ENCODE peak calls at places on chromosomes 11 and 22, in six cellular contexts. Q, O, B, N, K and Y are unnamed samples.

GRCh38 chr22:43821606-43822425 is 9.7 kb upstream of the EFCAB6 start:
- DNase-seq in K (no peak), N (no peak), Q (no peak), O (no peak), B (no peak), Y (no peak)

GRCh38 chr11:57476883-57477506 is 16.7 kb downstream of the RTN4RL2 start:
- DNase-seq in B (no peak), Q (peak), K (no peak), O (no peak), N (peak), Y (no peak)

GRCh38 chr22:35630387-35630793 is 13.3 kb upstream of the MB start:
- DNase-seq in Q (peak), O (no peak), B (no peak), K (peak), N (peak), Y (peak)

GRCh38 chr22:47169801-47170140 is 407.3 kb downstream of the TBC1D22A start:
- DNase-seq in K (no peak), B (peak), O (no peak), Q (no peak), N (no peak), Y (no peak)

GRCh38 chr11:34529643-34530042 is 16.0 kb upstream of the ELF5 start:
- DNase-seq in K (no peak), B (no peak), Q (no peak), N (no peak), O (no peak), Y (no peak)

GRCh38 chr11:120587299-120587698 is 75.8 kb downstream of the GRIK4 start:
- DNase-seq in O (no peak), Q (no peak), N (no peak), B (no peak), K (no peak), Y (no peak)

GRCh38 chr22:22618448-22618847 is 26.0 kb upstream of the GGTLC2 start:
- DNase-seq in Q (no peak), N (no peak), K (no peak), B (no peak), O (no peak), Y (no peak)

GRCh38 chr22:38271927-38272372 is 860 bp downstream of the TMEM184B start:
- DNase-seq in K (no peak), Q (no peak), N (no peak), O (no peak), B (no peak), Y (no peak)

GRCh38 chr11:65946655-65947054 is 1.4 kb downstream of the TSGA10IP start:
- DNase-seq in N (no peak), K (no peak), B (no peak), O (no peak), Q (no peak), Y (no peak)

GRCh38 chr11:1938343-1939005 is 8.7 kb upstream of the MRPL23 start:
- DNase-seq in B (no peak), K (no peak), O (no peak), Q (no peak), N (no peak), Y (no peak)

GRCh38 chr22:38290347-38290746 is 17.5 kb upstream of the TMEM184B start:
- DNase-seq in K (no peak), N (peak), O (no peak), Q (no peak), B (no peak), Y (no peak)

GRCh38 chr11:94297967-94298576 is 6.3 kb upstream of the IZUMO1R start:
- DNase-seq in O (no peak), N (no peak), B (no peak), Q (no peak), K (no peak), Y (no peak)

GRCh38 chr11:71843858-71844257 is 10.9 kb downstream of the DEFB108B start:
- DNase-seq in K (no peak), N (no peak), Q (no peak), O (no peak), B (no peak), Y (no peak)

GRCh38 chr11:1368216-1368615 is 21.5 kb upstream of the BRSK2 start:
- DNase-seq in O (no peak), K (no peak), B (no peak), Q (no peak), N (no peak), Y (no peak)

GRCh38 chr22:32341122-32341740 is 16.4 kb upstream of the RFPL3 start:
- DNase-seq in Q (no peak), K (no peak), N (no peak), O (no peak), B (no peak), Y (no peak)

GRCh38 chr22:42673898-42674390 is 24.8 kb upstream of the CYB5R3 start:
- DNase-seq in K (no peak), N (no peak), B (no peak), Q (peak), O (no peak), Y (no peak)

GRCh38 chr11:66976048-66976467 is 954 bp downstream of the C11orf86 start:
- DNase-seq in N (peak), Q (no peak), O (no peak), K (no peak), B (no peak), Y (no peak)

GRCh38 chr11:44453871-44454270 is 111.6 kb upstream of the CD82 start:
- DNase-seq in Q (no peak), N (no peak), O (no peak), B (no peak), K (no peak), Y (no peak)

GRCh38 chr11:44454686-44455085 is 110.8 kb upstream of the CD82 start:
- DNase-seq in K (no peak), B (no peak), O (no peak), Q (no peak), N (no peak), Y (no peak)

GRCh38 chr11:44453213-44453612 is 112.2 kb upstream of the CD82 start:
- DNase-seq in B (no peak), O (no peak), N (no peak), K (no peak), Q (no peak), Y (no peak)

GRCh38 chr11:44446996-44447771 is 118.3 kb upstream of the CD82 start:
- DNase-seq in N (no peak), Q (no peak), B (no peak), K (no peak), O (no peak), Y (no peak)

GRCh38 chr11:44451706-44452105 is 113.8 kb upstream of the CD82 start:
- DNase-seq in O (no peak), N (no peak), B (no peak), Q (no peak), K (no peak), Y (no peak)
- TF ChIP-seq CTCF in O (no peak), N (no peak), B (no peak), Q (no peak), K (no peak), Y (no peak)

GRCh38 chr11:110463153-110463552 is 33.4 kb downstream of the FDX1 start:
- DNase-seq in B (peak), N (peak), Q (peak), K (no peak), O (peak), Y (no peak)
- TF ChIP-seq CTCF in B (peak), N (peak), Q (peak), K (peak), O (peak), Y (peak)

GRCh38 chr11:102268985-102269470 is 48.3 kb upstream of the BIRC3 start:
- DNase-seq in K (no peak), O (no peak), B (no peak), N (no peak), Q (no peak), Y (no peak)
- TF ChIP-seq CTCF in K (no peak), O (no peak), B (no peak), N (no peak), Q (no peak), Y (no peak)

GRCh38 chr11:48094643-48095339 is 114.4 kb downstream of the PTPRJ start:
- DNase-seq in K (no peak), B (no peak), N (no peak), Q (no peak), O (no peak), Y (no peak)

GRCh38 chr11:48098024-48098423 is 117.7 kb downstream of the PTPRJ start:
- DNase-seq in N (no peak), Q (no peak), B (no peak), K (no peak), O (no peak), Y (no peak)

GRCh38 chr11:48095779-48096470 is 115.6 kb downstream of the PTPRJ start:
- DNase-seq in B (no peak), Q (peak), K (no peak), O (no peak), N (no peak), Y (peak)

GRCh38 chr11:48093795-48094642 is 113.7 kb downstream of the PTPRJ start:
- DNase-seq in K (no peak), O (no peak), Q (peak), B (no peak), N (no peak), Y (no peak)

DNA sequence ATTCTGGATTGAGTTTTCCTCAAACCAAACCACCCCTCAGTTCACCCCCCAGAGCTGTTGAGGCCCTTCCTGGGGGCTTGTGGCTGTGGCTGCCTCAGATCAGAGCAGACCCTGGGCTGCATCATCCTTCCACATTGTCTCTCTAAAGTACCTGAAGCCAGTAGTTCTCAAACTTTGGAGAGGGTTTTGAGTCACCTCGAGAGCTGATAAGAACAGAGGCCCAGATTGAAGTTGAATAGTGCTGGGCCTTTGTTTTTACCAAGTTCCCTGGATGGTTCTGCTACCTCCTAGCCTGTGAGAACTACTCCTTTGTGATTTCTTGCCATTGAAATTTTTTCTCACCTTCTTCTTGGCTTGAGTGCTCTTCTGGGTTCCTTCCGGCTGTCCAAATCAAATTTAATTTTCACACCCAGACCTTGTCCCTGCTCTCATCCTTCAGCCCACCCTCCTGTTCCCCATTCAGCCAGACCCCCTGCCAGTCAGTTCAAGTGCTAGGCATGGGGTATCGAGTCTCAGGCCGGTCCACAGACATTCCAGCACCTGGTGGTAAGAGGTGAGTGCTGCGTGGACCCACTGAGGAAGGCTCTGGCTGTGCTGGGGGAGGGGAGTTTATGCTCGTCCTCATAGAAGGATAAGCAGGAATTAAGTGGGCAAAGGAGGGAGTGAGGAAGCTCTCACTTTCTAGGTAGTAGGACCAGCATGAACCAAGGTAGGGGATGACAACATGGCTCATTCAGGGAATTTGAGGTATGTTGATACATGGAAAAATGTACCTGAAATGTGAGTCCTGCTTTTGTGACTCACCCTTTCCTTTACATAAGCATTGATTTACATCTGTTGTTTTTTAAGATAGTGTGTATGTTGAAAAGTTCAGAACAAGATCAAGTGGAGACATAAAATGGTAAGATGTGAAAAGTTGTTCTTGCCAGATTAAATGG is 116.5 kb downstream of the PTPRJ start:
- DNase-seq in O (no peak), K (peak), N (no peak), Q (no peak), B (no peak), Y (no peak)
- TF ChIP-seq CTCF in O (no peak), K (no peak), N (no peak), Q (no peak), B (no peak), Y (no peak)

GRCh38 chr11:112507281-112507680 is 246.6 kb upstream of the PLET1 start:
- DNase-seq in N (no peak), O (no peak), B (no peak), K (no peak), Q (no peak), Y (no peak)
- TF ChIP-seq CTCF in N (no peak), O (no peak), B (no peak), K (no peak), Q (no peak), Y (no peak)